ENCODE peak calls at places on chromosomes 4 and X, in five cellular contexts. One of them, this sample, is unnamed.

GRCh38 chr4:3335385-3335784 is 42.6 kb downstream of the RGS12 start:
- DNase-seq in Panc1: no peak
- DNase-seq in A549: no peak
- DNase-seq in choroid plexus epithelial cell: no peak
- DNase-seq in BJ: no peak
- DNase-seq in this sample: no peak

GRCh38 chr4:96736352-96736889 is 896.5 kb downstream of the PDHA2 start:
- DNase-seq in A549: peak; percentile 2
- DNase-seq in choroid plexus epithelial cell: peak; percentile 92
- DNase-seq in Panc1: no peak
- DNase-seq in BJ: no peak
- DNase-seq in this sample: peak; percentile 73

GRCh38 chr4:84870398-84871163 is 95.9 kb downstream of the WDFY3 start:
- DNase-seq in choroid plexus epithelial cell: peak; percentile 83
- DNase-seq in Panc1: no peak
- DNase-seq in BJ: peak; percentile 9
- DNase-seq in A549: peak; percentile 9
- DNase-seq in this sample: peak; percentile 83

GRCh38 chr4:139207247-139207646 is 30.2 kb upstream of the ELF2 start:
- DNase-seq in Panc1: no peak
- DNase-seq in choroid plexus epithelial cell: no peak
- DNase-seq in BJ: no peak
- DNase-seq in A549: no peak
- DNase-seq in this sample: no peak

GRCh38 chr4:150082241-150082640 is 4.0 kb downstream of the DCLK2 start:
- DNase-seq in BJ: no peak
- DNase-seq in choroid plexus epithelial cell: no peak
- DNase-seq in A549: no peak
- DNase-seq in Panc1: no peak
- DNase-seq in this sample: no peak

GRCh38 chrX:47351706-47352105 is 18.7 kb upstream of the ZNF157 start:
- DNase-seq in A549: no peak
- DNase-seq in choroid plexus epithelial cell: peak; percentile 44
- DNase-seq in BJ: no peak
- DNase-seq in Panc1: no peak
- DNase-seq in this sample: peak; percentile 6

GRCh38 chr4:54547299-54548097 is 110.3 kb upstream of the KIT start:
- DNase-seq in BJ: no peak
- DNase-seq in Panc1: no peak
- DNase-seq in A549: no peak
- DNase-seq in choroid plexus epithelial cell: no peak
- DNase-seq in this sample: no peak

GRCh38 chr4:149766135-149766534 is 49.5 kb downstream of the IQCM start:
- DNase-seq in BJ: no peak
- DNase-seq in choroid plexus epithelial cell: no peak
- DNase-seq in Panc1: no peak
- DNase-seq in A549: no peak
- DNase-seq in this sample: no peak

GRCh38 chr4:115883251-115883650 is 769.8 kb upstream of the NDST4 start:
- DNase-seq in Panc1: no peak
- DNase-seq in BJ: no peak
- DNase-seq in A549: no peak
- DNase-seq in choroid plexus epithelial cell: no peak
- DNase-seq in this sample: no peak

GRCh38 chrX:39416547-39417262 is 615.4 kb downstream of the MID1IP1 start:
- DNase-seq in Panc1: no peak
- DNase-seq in choroid plexus epithelial cell: no peak
- DNase-seq in A549: no peak
- DNase-seq in BJ: no peak
- DNase-seq in this sample: no peak

GRCh38 chr4:140363558-140363957 is 9.9 kb upstream of the SCOC start:
- DNase-seq in A549: no peak
- DNase-seq in Panc1: no peak
- DNase-seq in choroid plexus epithelial cell: no peak
- DNase-seq in BJ: no peak
- DNase-seq in this sample: peak; percentile 55

GRCh38 chr4:5712931-5713330 is 1.9 kb downstream of the EVC start:
- DNase-seq in A549: no peak
- DNase-seq in BJ: no peak
- DNase-seq in choroid plexus epithelial cell: no peak
- DNase-seq in Panc1: no peak
- DNase-seq in this sample: no peak

GRCh38 chrX:1610736-1611135 is 4.1 kb upstream of the ASMT start:
- DNase-seq in Panc1: no peak
- DNase-seq in choroid plexus epithelial cell: no peak
- DNase-seq in BJ: no peak
- DNase-seq in A549: no peak
- DNase-seq in this sample: no peak

GRCh38 chr4:101795704-101796103 is 5.2 kb downstream of the BANK1 start:
- DNase-seq in Panc1: no peak
- DNase-seq in A549: no peak
- DNase-seq in BJ: no peak
- DNase-seq in choroid plexus epithelial cell: no peak
- DNase-seq in this sample: no peak

GRCh38 chr4:6926681-6927478 is 17.3 kb downstream of the TBC1D14 start:
- DNase-seq in A549: no peak
- DNase-seq in Panc1: no peak
- DNase-seq in choroid plexus epithelial cell: no peak
- DNase-seq in BJ: no peak
- DNase-seq in this sample: peak; percentile 84

GRCh38 chr4:47469951-47470350 is 6.4 kb upstream of the COMMD8 start:
- DNase-seq in A549: no peak
- DNase-seq in choroid plexus epithelial cell: peak; percentile 76
- DNase-seq in Panc1: no peak
- DNase-seq in BJ: no peak
- DNase-seq in this sample: peak; percentile 20

GRCh38 chrX:65871671-65872311 is 168.1 kb downstream of the VSIG4 start:
- DNase-seq in BJ: no peak
- DNase-seq in choroid plexus epithelial cell: no peak
- DNase-seq in A549: peak; percentile 22
- DNase-seq in Panc1: no peak
- DNase-seq in this sample: no peak

GRCh38 chr4:165404696-165405095 is 25.9 kb downstream of the CPE start:
- DNase-seq in BJ: no peak
- DNase-seq in choroid plexus epithelial cell: no peak
- DNase-seq in Panc1: no peak
- DNase-seq in A549: no peak
- DNase-seq in this sample: no peak

GRCh38 chrX:63784902-63785692 is at the start of gene ARHGEF9:
- DNase-seq in choroid plexus epithelial cell: peak; percentile 5
- DNase-seq in Panc1: no peak
- DNase-seq in A549: no peak
- DNase-seq in BJ: no peak
- DNase-seq in this sample: peak; percentile 22

GRCh38 chr4:99033956-99034355 is 38.4 kb downstream of the METAP1 start:
- DNase-seq in choroid plexus epithelial cell: peak; percentile 45
- DNase-seq in Panc1: no peak
- DNase-seq in A549: no peak
- DNase-seq in BJ: peak; percentile 4
- DNase-seq in this sample: no peak

GRCh38 chrX:109840585-109840984 is 107.5 kb upstream of the ACSL4 start:
- DNase-seq in A549: peak; percentile 31
- DNase-seq in Panc1: no peak
- DNase-seq in BJ: peak; percentile 69
- DNase-seq in choroid plexus epithelial cell: peak; percentile 95
- DNase-seq in this sample: peak; percentile 96

GRCh38 chr4:89324671-89325070 is 17.1 kb upstream of the GPRIN3 start:
- DNase-seq in Panc1: no peak
- DNase-seq in choroid plexus epithelial cell: peak; percentile 67
- DNase-seq in BJ: no peak
- DNase-seq in A549: no peak
- DNase-seq in this sample: peak; percentile 72

GRCh38 chr4:114694770-114695169 is 96.2 kb downstream of the UGT8 start:
- DNase-seq in BJ: peak; percentile 2
- DNase-seq in Panc1: peak; percentile 17
- DNase-seq in A549: no peak
- DNase-seq in choroid plexus epithelial cell: peak; percentile 58
- DNase-seq in this sample: peak; percentile 38

GRCh38 chrX:64758047-64758446 is 218.2 kb downstream of the ZC4H2 start:
- DNase-seq in A549: no peak
- DNase-seq in Panc1: no peak
- DNase-seq in choroid plexus epithelial cell: no peak
- DNase-seq in BJ: no peak
- DNase-seq in this sample: no peak

GRCh38 chr4:87499415-87500106 is 29.6 kb downstream of the SPARCL1 start:
- DNase-seq in choroid plexus epithelial cell: no peak
- DNase-seq in A549: no peak
- DNase-seq in Panc1: no peak
- DNase-seq in BJ: no peak
- DNase-seq in this sample: no peak

GRCh38 chrX:56029188-56029587 is 203.0 kb upstream of the KLF8 start:
- DNase-seq in BJ: no peak
- DNase-seq in choroid plexus epithelial cell: no peak
- DNase-seq in A549: no peak
- DNase-seq in Panc1: no peak
- DNase-seq in this sample: no peak

GRCh38 chr4:3440979-3441500 is 728 bp upstream of the HGFAC start:
- DNase-seq in BJ: no peak
- DNase-seq in Panc1: no peak
- DNase-seq in A549: no peak
- DNase-seq in choroid plexus epithelial cell: peak; percentile 24
- DNase-seq in this sample: peak; percentile 13

GRCh38 chr4:105057370-105058096 is 89.1 kb upstream of the TET2 start:
- DNase-seq in Panc1: no peak
- DNase-seq in BJ: no peak
- DNase-seq in A549: no peak
- DNase-seq in choroid plexus epithelial cell: no peak
- DNase-seq in this sample: peak; percentile 3

GRCh38 chr4:83238393-83238792 is 46.2 kb downstream of the COQ2 start:
- DNase-seq in Panc1: no peak
- DNase-seq in A549: no peak
- DNase-seq in choroid plexus epithelial cell: no peak
- DNase-seq in BJ: no peak
- DNase-seq in this sample: no peak

GRCh38 chrX:37926700-37927099 is 79.3 kb upstream of the DYNLT3 start:
- DNase-seq in A549: peak; percentile 2
- DNase-seq in choroid plexus epithelial cell: peak; percentile 65
- DNase-seq in Panc1: no peak
- DNase-seq in BJ: no peak
- DNase-seq in this sample: peak; percentile 40

GRCh38 chr4:154583677-154584076 is 6.9 kb downstream of the FGA start:
- DNase-seq in choroid plexus epithelial cell: no peak
- DNase-seq in Panc1: no peak
- DNase-seq in BJ: no peak
- DNase-seq in A549: no peak
- DNase-seq in this sample: no peak
- H3K4me3 ChIP-seq in choroid plexus epithelial cell: no peak overlapping the region
- H3K4me3 ChIP-seq in Panc1: no peak overlapping the region
- H3K4me3 ChIP-seq in BJ: no peak overlapping the region
- H3K4me3 ChIP-seq in A549: no peak overlapping the region
- H3K4me3 ChIP-seq in this sample: no peak overlapping the region

GRCh38 chr4:189185810-189186432 is 754.8 kb upstream of the FRG1 start:
- DNase-seq in Panc1: no peak
- DNase-seq in choroid plexus epithelial cell: no peak
- DNase-seq in BJ: no peak
- DNase-seq in A549: no peak
- DNase-seq in this sample: no peak
- H3K4me3 ChIP-seq in Panc1: no peak overlapping the region
- H3K4me3 ChIP-seq in choroid plexus epithelial cell: no peak overlapping the region
- H3K4me3 ChIP-seq in BJ: no peak overlapping the region
- H3K4me3 ChIP-seq in A549: no peak overlapping the region
- H3K4me3 ChIP-seq in this sample: no peak overlapping the region

GRCh38 chrX:24186986-24187385 is 37.5 kb downstream of the ZFX start:
- DNase-seq in choroid plexus epithelial cell: no peak
- DNase-seq in Panc1: no peak
- DNase-seq in BJ: no peak
- DNase-seq in A549: no peak
- DNase-seq in this sample: no peak

GRCh38 chrX:24189490-24189889 is 40.0 kb downstream of the ZFX start:
- DNase-seq in BJ: no peak
- DNase-seq in choroid plexus epithelial cell: no peak
- DNase-seq in A549: no peak
- DNase-seq in Panc1: no peak
- DNase-seq in this sample: no peak

GRCh38 chrX:24196509-24196908 is 47.0 kb downstream of the ZFX start:
- DNase-seq in choroid plexus epithelial cell: no peak
- DNase-seq in BJ: no peak
- DNase-seq in A549: no peak
- DNase-seq in Panc1: no peak
- DNase-seq in this sample: no peak

GRCh38 chrX:24186483-24186882 is 37.0 kb downstream of the ZFX start:
- DNase-seq in Panc1: no peak
- DNase-seq in BJ: no peak
- DNase-seq in A549: no peak
- DNase-seq in choroid plexus epithelial cell: no peak
- DNase-seq in this sample: no peak

DNA sequence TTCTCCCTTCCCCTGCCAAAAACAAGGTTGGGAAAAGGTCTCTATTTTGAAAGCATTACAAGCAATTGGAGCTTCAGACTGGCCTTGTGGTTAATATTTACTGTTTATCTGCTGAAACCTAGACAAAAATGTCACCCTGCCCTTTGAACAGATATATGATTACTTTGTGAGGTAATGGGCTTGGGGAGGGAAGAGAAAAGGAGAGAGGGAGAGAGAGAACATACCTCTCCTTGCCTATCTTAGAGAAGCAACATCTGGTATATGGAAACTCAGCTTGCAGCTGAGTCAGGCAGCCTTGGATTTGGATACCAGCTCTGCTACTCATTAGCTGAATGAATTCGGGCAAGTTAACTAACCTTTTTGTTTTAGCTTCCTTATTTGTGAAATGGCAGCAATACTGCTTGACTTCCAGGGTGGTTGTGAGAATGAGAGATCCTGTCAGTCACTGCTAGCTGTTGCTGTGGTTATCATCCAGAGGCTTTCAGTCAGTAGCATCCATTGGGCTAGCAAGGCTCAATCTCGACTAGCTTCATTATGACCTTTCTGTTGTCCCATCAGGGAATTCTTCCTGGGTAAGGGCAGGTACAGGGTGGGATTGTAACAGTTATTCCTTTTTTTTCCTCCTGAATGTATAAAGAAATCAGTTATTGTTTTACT is 41.1 kb downstream of the ZFX start:
- DNase-seq in choroid plexus epithelial cell: peak; percentile 75
- DNase-seq in BJ: no peak
- DNase-seq in A549: no peak
- DNase-seq in Panc1: no peak
- DNase-seq in this sample: peak; percentile 46
- H3K4me3 ChIP-seq in choroid plexus epithelial cell: no peak overlapping the region
- H3K4me3 ChIP-seq in BJ: no peak overlapping the region
- H3K4me3 ChIP-seq in A549: no peak overlapping the region
- H3K4me3 ChIP-seq in Panc1: no peak overlapping the region
- H3K4me3 ChIP-seq in this sample: no peak overlapping the region

GRCh38 chr4:137510866-137511265 is 21.4 kb downstream of the PCDH18 start:
- DNase-seq in A549: no peak
- DNase-seq in choroid plexus epithelial cell: peak; percentile 96
- DNase-seq in BJ: peak; percentile 69
- DNase-seq in Panc1: no peak
- DNase-seq in this sample: peak; percentile 92
- H3K4me3 ChIP-seq in A549: no peak overlapping the region
- H3K4me3 ChIP-seq in choroid plexus epithelial cell: no peak overlapping the region
- H3K4me3 ChIP-seq in BJ: no peak overlapping the region
- H3K4me3 ChIP-seq in Panc1: no peak overlapping the region
- H3K4me3 ChIP-seq in this sample: peak overlapping the region; percentile 69

GRCh38 chrX:9467751-9468150 is 2.9 kb downstream of the TBL1X start:
- DNase-seq in A549: no peak
- DNase-seq in BJ: no peak
- DNase-seq in Panc1: no peak
- DNase-seq in choroid plexus epithelial cell: no peak
- DNase-seq in this sample: peak; percentile 28
- H3K4me3 ChIP-seq in A549: no peak overlapping the region
- H3K4me3 ChIP-seq in BJ: no peak overlapping the region
- H3K4me3 ChIP-seq in Panc1: no peak overlapping the region
- H3K4me3 ChIP-seq in choroid plexus epithelial cell: peak overlapping the region; percentile 25
- H3K4me3 ChIP-seq in this sample: no peak overlapping the region